ENCODE peak calls at places on chromosomes 4 and X, in six cellular contexts. E is LoVo; L is NCI-H1694 treated with DMSO at 0.1 percent for 48 hours; D is NCI-H1105; X is endothelial cell; U is stimulated activated CD4-positive, alpha-beta T cell treated with anti-CD3 and anti-CD28 coated beads, Interleukin-4, amount 100 ng/mL, for 24 hours. N is an unnamed sample.

GRCh38 chrX:10350991-10351390 is 194.2 kb downstream of the CLCN4 start:
- DNase-seq in L (no peak), E (no peak), U (no peak), D (no peak), X (no peak), N (no peak)

GRCh38 chr4:136925203-136925602 is 607.1 kb downstream of the PCDH18 start:
- DNase-seq in U (no peak), X (no peak), L (no peak), E (no peak), D (no peak), N (no peak)

GRCh38 chrX:12548746-12549145 is 242.5 kb upstream of the PRPS2 start:
- DNase-seq in L (no peak), U (no peak), X (peak), E (peak), D (no peak), N (no peak)

GRCh38 chrX:54891573-54891972 is 29.1 kb upstream of the TRO start:
- DNase-seq in U (peak), X (peak), L (peak), E (peak), D (peak), N (peak)

GRCh38 chr4:8451440-8452182 is 11.0 kb downstream of the TRMT44 start:
- DNase-seq in E (no peak), U (no peak), D (no peak), X (peak), L (no peak), N (peak)

GRCh38 chrX:133685806-133686205 is 270.5 kb upstream of the GPC4 start:
- DNase-seq in U (no peak), D (no peak), X (no peak), L (peak), E (no peak), N (no peak)

GRCh38 chr4:90240333-90240732 is 113.1 kb downstream of the CCSER1 start:
- DNase-seq in X (no peak), L (no peak), U (no peak), D (no peak), E (no peak), N (no peak)

GRCh38 chr4:73676881-73677323 is 56.7 kb upstream of the RASSF6 start:
- DNase-seq in X (no peak), U (no peak), D (no peak), L (no peak), E (peak), N (no peak)

GRCh38 chr4:65046496-65047101 is 623.7 kb downstream of the EPHA5 start:
- DNase-seq in E (peak), X (no peak), U (no peak), D (no peak), L (peak), N (no peak)

GRCh38 chr4:148214529-148215166 is 227.6 kb downstream of the NR3C2 start:
- DNase-seq in D (no peak), L (no peak), U (no peak), E (no peak), X (no peak), N (no peak)

N was measured in K562.